ENCODE peak calls at places on chromosomes 3 and 15, in five cellular contexts. G, R, Z, H and F are unnamed samples.

GRCh38 chr15:82919231-82919886 is 33.2 kb downstream of the HOMER2 start:
- DNase-seq in G (no peak), R (no peak), Z (peak), H (peak), F (no peak)

GRCh38 chr3:184234224-184234623 is 4.8 kb downstream of the VWA5B2 start:
- DNase-seq in G (no peak), R (no peak), Z (no peak), H (peak), F (no peak)

GRCh38 chr15:45372032-45372995 is 6.0 kb downstream of the GATM start:
- DNase-seq in G (no peak), R (no peak), Z (no peak), H (peak), F (no peak)

GRCh38 chr3:188400494-188401243 is 246.7 kb downstream of the LPP start:
- DNase-seq in G (peak), R (peak), Z (no peak), H (no peak), F (no peak)

GRCh38 chr3:12557472-12558105 is 702 bp downstream of the MKRN2 start:
- DNase-seq in G (no peak), R (no peak), Z (no peak), H (peak), F (no peak)

GRCh38 chr3:159548675-159549335 is 439.8 kb upstream of the IL12A start:
- DNase-seq in G (no peak), R (no peak), Z (no peak), H (no peak), F (no peak)

GRCh38 chr3:186519021-186519658 is 25.0 kb downstream of the CRYGS start:
- DNase-seq in G (peak), R (peak), Z (no peak), H (no peak), F (peak)

GRCh38 chr3:11477286-11477935 is 166.3 kb downstream of the VGLL4 start:
- DNase-seq in G (no peak), R (no peak), Z (no peak), H (no peak), F (no peak)

GRCh38 chr3:23115171-23115877 is 87.8 kb upstream of the UBE2E2 start:
- DNase-seq in G (no peak), R (no peak), Z (no peak), H (no peak), F (no peak)

GRCh38 chr3:151949706-151950105 is 76.3 kb downstream of the SUCNR1 start:
- DNase-seq in G (no peak), R (no peak), Z (no peak), H (no peak), F (no peak)

GRCh38 chr15:96687388-96688107 is 357.0 kb downstream of the NR2F2 start:
- DNase-seq in G (no peak), R (no peak), Z (no peak), H (no peak), F (no peak)

GRCh38 chr3:16884084-16884747 is 539 bp upstream of the PLCL2 start:
- DNase-seq in G (peak), R (peak), Z (no peak), H (no peak), F (peak)

GRCh38 chr3:39919281-39919680 is 109.9 kb downstream of the MYRIP start:
- DNase-seq in G (no peak), R (no peak), Z (no peak), H (peak), F (no peak)

GRCh38 chr3:171142985-171143384 is 116.5 kb upstream of the SLC2A2 start:
- DNase-seq in G (no peak), R (no peak), Z (peak), H (no peak), F (no peak)

GRCh38 chr3:49880581-49881328 is 11.0 kb upstream of the CAMKV start:
- DNase-seq in G (no peak), R (no peak), Z (no peak), H (no peak), F (no peak)

GRCh38 chr3:101567528-101568317 is 6.1 kb downstream of the TRMT10C start:
- DNase-seq in G (peak), R (no peak), Z (no peak), H (no peak), F (no peak)

GRCh38 chr15:29400701-29401100 is 131.1 kb upstream of the NSMCE3 start:
- DNase-seq in G (no peak), R (no peak), Z (no peak), H (no peak), F (no peak)

GRCh38 chr15:45138814-45139765 is 9.3 kb downstream of the DUOX1 start:
- DNase-seq in G (no peak), R (no peak), Z (no peak), H (no peak), F (no peak)

GRCh38 chr15:89400121-89400996 is 65.7 kb upstream of the POLG start:
- DNase-seq in G (no peak), R (no peak), Z (peak), H (no peak), F (no peak)

GRCh38 chr15:78098131-78098755 is 5.9 kb downstream of the SH2D7 start:
- DNase-seq in G (no peak), R (no peak), Z (no peak), H (no peak), F (no peak)

GRCh38 chr15:71512281-71513016 is 297.9 kb upstream of the NR2E3 start:
- DNase-seq in G (no peak), R (no peak), Z (no peak), H (no peak), F (no peak)

GRCh38 chr3:46091971-46092703 is 64.9 kb upstream of the XCR1 start:
- DNase-seq in G (no peak), R (no peak), Z (no peak), H (no peak), F (no peak)

GRCh38 chr15:42921049-42921731 is 612 bp upstream of the TTBK2 start:
- DNase-seq in G (peak), R (peak), Z (peak), H (peak), F (no peak)

GRCh38 chr3:195035345-195036202 is 235.4 kb downstream of the XXYLT1 start:
- DNase-seq in G (no peak), R (no peak), Z (no peak), H (no peak), F (no peak)

GRCh38 chr3:14199641-14200040 is 21.0 kb downstream of the LSM3 start:
- DNase-seq in G (no peak), R (no peak), Z (no peak), H (no peak), F (no peak)

GRCh38 chr3:191139771-191140170 is 59.3 kb upstream of the OSTN start:
- DNase-seq in G (no peak), R (no peak), Z (no peak), H (no peak), F (no peak)

GRCh38 chr15:29538110-29538509 is 268.5 kb upstream of the NSMCE3 start:
- DNase-seq in G (no peak), R (no peak), Z (no peak), H (no peak), F (no peak)

GRCh38 chr15:33148129-33148850 is 46.2 kb downstream of the FMN1 start:
- DNase-seq in G (peak), R (no peak), Z (no peak), H (no peak), F (peak)

GRCh38 chr3:99114565-99115291 is 213.2 kb upstream of the DCBLD2 start:
- DNase-seq in G (no peak), R (no peak), Z (no peak), H (no peak), F (no peak)

GRCh38 chr3:76972624-76973296 is 67.1 kb upstream of the ROBO2 start:
- DNase-seq in G (no peak), R (no peak), Z (no peak), H (no peak), F (no peak)

GRCh38 chr3:42013652-42014442 is 51.9 kb upstream of the ULK4 start:
- DNase-seq in G (peak), R (peak), Z (no peak), H (no peak), F (no peak)

GRCh38 chr3:62955126-62955525 is 79.9 kb upstream of the CADPS start:
- DNase-seq in G (no peak), R (no peak), Z (no peak), H (no peak), F (no peak)